ENCODE peak calls at places on chromosomes 12 and 14, in five cellular contexts. One of them, this sample, is unnamed.
A peak's percentile ranks its signal among the peaks of the same experiment; 100 is the strongest.

GRCh38 chr12:110269622-110270124 is 11.4 kb upstream of the ATP2A2 start:
- DNase-seq in pancreas: no peak
- DNase-seq in GM13976: no peak
- DNase-seq in SK-N-DZ: no peak
- DNase-seq in T-helper 2 cell: no peak
- DNase-seq in this sample: no peak

GRCh38 chr12:39723831-39724230 is 104.2 kb upstream of the ABCD2 start:
- DNase-seq in pancreas: no peak
- DNase-seq in GM13976: no peak
- DNase-seq in SK-N-DZ: no peak
- DNase-seq in T-helper 2 cell: no peak
- DNase-seq in this sample: no peak

GRCh38 chr12:4477133-4477532 is 31.5 kb upstream of the FGF6 start:
- DNase-seq in pancreas: no peak
- DNase-seq in GM13976: no peak
- DNase-seq in SK-N-DZ: no peak
- DNase-seq in T-helper 2 cell: no peak
- DNase-seq in this sample: no peak

GRCh38 chr12:116338064-116338872 is 60.8 kb upstream of the MED13L start:
- DNase-seq in pancreas: no peak
- DNase-seq in GM13976: no peak
- DNase-seq in SK-N-DZ: no peak
- DNase-seq in T-helper 2 cell: no peak
- DNase-seq in this sample: no peak

GRCh38 chr12:14665354-14666348 is 30.7 kb downstream of the GUCY2C start:
- DNase-seq in pancreas: no peak
- DNase-seq in GM13976: no peak
- DNase-seq in SK-N-DZ: no peak
- DNase-seq in T-helper 2 cell: no peak
- DNase-seq in this sample: no peak

GRCh38 chr14:50521912-50522341 is 10.4 kb downstream of the MAP4K5 start:
- DNase-seq in pancreas: no peak
- DNase-seq in GM13976: peak; percentile 32
- DNase-seq in SK-N-DZ: no peak
- DNase-seq in T-helper 2 cell: no peak
- DNase-seq in this sample: no peak

GRCh38 chr12:127296591-127296990 is 970.4 kb upstream of the TMEM132C start:
- DNase-seq in pancreas: no peak
- DNase-seq in GM13976: no peak
- DNase-seq in SK-N-DZ: peak; percentile 65
- DNase-seq in T-helper 2 cell: no peak
- DNase-seq in this sample: no peak

GRCh38 chr14:56874375-56874774 is 64.1 kb upstream of the OTX2 start:
- DNase-seq in pancreas: peak; percentile 44
- DNase-seq in GM13976: peak; percentile 11
- DNase-seq in SK-N-DZ: no peak
- DNase-seq in T-helper 2 cell: no peak
- DNase-seq in this sample: peak; percentile 73

GRCh38 chr12:120010661-120011230 is 21.7 kb downstream of the BICDL1 start:
- DNase-seq in pancreas: no peak
- DNase-seq in GM13976: no peak
- DNase-seq in SK-N-DZ: no peak
- DNase-seq in T-helper 2 cell: no peak
- DNase-seq in this sample: no peak

GRCh38 chr12:114241973-114242434 is 163.9 kb downstream of the TBX5 start:
- DNase-seq in pancreas: no peak
- DNase-seq in GM13976: no peak
- DNase-seq in SK-N-DZ: peak; percentile 20
- DNase-seq in T-helper 2 cell: no peak
- DNase-seq in this sample: no peak

This sample was measured in left colon.